ENCODE peak calls at places on chromosomes 11 and 22, in eight cellular contexts. S, K, A, T, C, J, Z and D are unnamed samples.

GRCh38 chr11:43012606-43013005 is 299.2 kb upstream of the API5 start:
- DNase-seq in C (no peak), J (no peak), T (no peak), Z (no peak), A (no peak), K (no peak), S (no peak), D (no peak)

GRCh38 chr22:49344196-49344595 is 483.5 kb downstream of the BRD1 start:
- DNase-seq in K (no peak), T (no peak), Z (no peak), C (no peak), A (no peak), S (no peak), J (peak), D (no peak)

GRCh38 chr11:33329705-33330329 is 72.6 kb downstream of the HIPK3 start:
- DNase-seq in J (peak), K (peak), T (peak), S (peak), C (peak), A (no peak), Z (peak), D (no peak)

GRCh38 chr11:91913407-91913806 is 311.2 kb upstream of the FAT3 start:
- DNase-seq in Z (no peak), S (no peak), T (no peak), A (no peak), J (no peak), K (no peak), C (no peak), D (no peak)

GRCh38 chr22:22887621-22888503 is at the start of gene IGLL5:
- DNase-seq in T (no peak), A (no peak), Z (no peak), J (peak), C (no peak), S (peak), K (no peak), D (no peak)

GRCh38 chr22:49433717-49434611 is 393.7 kb downstream of the BRD1 start:
- DNase-seq in J (peak), C (no peak), Z (no peak), K (peak), A (no peak), T (no peak), S (peak), D (no peak)

GRCh38 chr22:23038334-23038642 is 32.0 kb upstream of the GNAZ start:
- DNase-seq in J (no peak), A (no peak), Z (no peak), T (no peak), C (no peak), K (no peak), S (no peak), D (no peak)

GRCh38 chr11:72750086-72750485 is 2.1 kb downstream of the ARAP1 start:
- DNase-seq in A (no peak), J (no peak), Z (no peak), T (no peak), K (no peak), S (no peak), C (no peak), D (no peak)

GRCh38 chr11:60594998-60595637 is 79.9 kb downstream of the MS4A13 start:
- DNase-seq in S (peak), Z (peak), C (no peak), T (no peak), A (no peak), J (no peak), K (no peak), D (no peak)

GRCh38 chr22:35542972-35543516 is 2.4 kb downstream of the RASD2 start:
- DNase-seq in J (no peak), A (no peak), C (no peak), K (no peak), T (no peak), Z (no peak), S (no peak), D (no peak)

GRCh38 chr11:20367313-20367948 is 3.9 kb downstream of the HTATIP2 start:
- DNase-seq in Z (no peak), A (no peak), C (no peak), T (no peak), J (peak), S (peak), K (peak), D (no peak)

GRCh38 chr11:77205467-77206263 is 77.6 kb downstream of the MYO7A start:
- DNase-seq in S (peak), C (no peak), Z (no peak), K (no peak), T (no peak), J (no peak), A (no peak), D (no peak)

GRCh38 chr11:123507043-123507442 is 77.0 kb downstream of the GRAMD1B start:
- DNase-seq in Z (no peak), A (no peak), J (no peak), K (no peak), T (no peak), S (peak), C (no peak), D (no peak)

GRCh38 chr11:113507341-113507740 is 32.1 kb upstream of the DRD2 start:
- DNase-seq in C (no peak), T (no peak), J (no peak), A (no peak), K (no peak), S (no peak), Z (no peak), D (no peak)